ENCODE peak calls at places on chromosomes 3 and 15, in eight cellular contexts. A is activated naive CD8-positive, alpha-beta T cell treated with anti-CD3 and anti-CD28 coated beads, Interleukin-2, amount 50 U/mL, for 16 hours; T is skeletal muscle cell; Y is left cardiac atrium; L is GOT3; H is NB4; F is ELR; K is T-helper 1 cell. Q is an unnamed sample.

GRCh38 chr3:151052329-151052728 is 33.1 kb upstream of the MED12L start:
- DNase-seq in A (no peak), T (no peak), Y (no peak), L (no peak), H (no peak), F (no peak), K (no peak), Q (no peak)

GRCh38 chr3:52633786-52634185 is 51.9 kb downstream of the PBRM1 start:
- DNase-seq in A (no peak), T (no peak), Y (no peak), L (no peak), H (no peak), F (peak; percentile 64), K (no peak), Q (no peak)

GRCh38 chr15:24924153-24924552 is 30.6 kb upstream of the SNRPN start:
- DNase-seq in A (no peak), T (no peak), Y (no peak), L (no peak), H (no peak), F (no peak), K (no peak), Q (no peak)

GRCh38 chr3:69819283-69819682 is 80.0 kb downstream of the MITF start:
- DNase-seq in A (no peak), T (no peak), Y (no peak), L (no peak), H (no peak), F (no peak), K (no peak), Q (no peak)

GRCh38 chr3:176914764-176915163 is 282.5 kb downstream of the TBL1XR1 start:
- DNase-seq in A (no peak), T (no peak), Y (no peak), L (no peak), H (no peak), F (no peak), K (no peak), Q (no peak)

GRCh38 chr15:79171320-79172031 is 80.9 kb upstream of the RASGRF1 start:
- DNase-seq in A (no peak), T (no peak), Y (no peak), L (no peak), H (no peak), F (no peak), K (no peak), Q (no peak)

GRCh38 chr3:127707777-127708438 is 35.2 kb downstream of the ABTB1 start:
- DNase-seq in A (no peak), T (no peak), Y (no peak), L (no peak), H (no peak), F (no peak), K (no peak), Q (no peak)

GRCh38 chr3:47803478-47804025 is 614 bp downstream of the DHX30 start:
- DNase-seq in A (no peak), T (no peak), Y (no peak), L (no peak), H (peak; percentile 90), F (no peak), K (peak; percentile 13), Q (no peak)

GRCh38 chr15:49040151-49040550 is 6.1 kb downstream of the SECISBP2L start:
- DNase-seq in A (no peak), T (no peak), Y (no peak), L (no peak), H (no peak), F (no peak), K (no peak), Q (no peak)

GRCh38 chr3:64291956-64292355 is 66.7 kb upstream of the PRICKLE2 start:
- DNase-seq in A (no peak), T (peak; percentile 86), Y (no peak), L (no peak), H (no peak), F (peak; percentile 10), K (no peak), Q (no peak)